ENCODE peak calls at places on chromosomes 13 and 19, in four cellular contexts. One of them, this sample, is unnamed.

GRCh38 chr13:28494537-28494860 is 429 bp downstream of the FLT1 start:
- DNase-seq in astrocyte: no peak
- DNase-seq in OCI-LY7: no peak
- DNase-seq in H1: no peak
- DNase-seq in this sample: no peak

GRCh38 chr13:72390909-72391308 is 336.5 kb downstream of the MZT1 start:
- DNase-seq in astrocyte: peak
- DNase-seq in OCI-LY7: no peak
- DNase-seq in H1: no peak
- DNase-seq in this sample: no peak

GRCh38 chr19:46786236-46787039 is 2.0 kb downstream of the SLC1A5 start:
- DNase-seq in astrocyte: peak
- DNase-seq in OCI-LY7: peak
- DNase-seq in H1: no peak
- DNase-seq in this sample: peak

GRCh38 chr19:1363599-1363998 is 20.1 kb upstream of the NDUFS7 start:
- DNase-seq in H1: no peak
- DNase-seq in OCI-LY7: no peak
- DNase-seq in astrocyte: no peak
- DNase-seq in this sample: no peak

GRCh38 chr19:51903192-51903591 is 1.6 kb downstream of the ZNF649 start:
- DNase-seq in H1: no peak
- DNase-seq in OCI-LY7: no peak
- DNase-seq in astrocyte: no peak
- DNase-seq in this sample: no peak

GRCh38 chr13:80338781-80339577 is 1.9 kb downstream of the SPRY2 start:
- DNase-seq in H1: no peak
- DNase-seq in astrocyte: peak
- DNase-seq in OCI-LY7: no peak
- DNase-seq in this sample: no peak

GRCh38 chr19:17775991-17776803 is 18.7 kb upstream of the B3GNT3 start:
- DNase-seq in OCI-LY7: no peak
- DNase-seq in H1: no peak
- DNase-seq in astrocyte: no peak
- DNase-seq in this sample: no peak

GRCh38 chr19:13029893-13030292 is 34.6 kb downstream of the NFIX start:
- DNase-seq in OCI-LY7: peak
- DNase-seq in astrocyte: no peak
- DNase-seq in H1: no peak
- DNase-seq in this sample: peak

GRCh38 chr13:77267362-77267761 is 59.5 kb downstream of the MYCBP2 start:
- DNase-seq in H1: no peak
- DNase-seq in astrocyte: no peak
- DNase-seq in OCI-LY7: no peak
- DNase-seq in this sample: no peak

GRCh38 chr19:5826531-5827341 is 12.8 kb downstream of the FUT6 start:
- DNase-seq in astrocyte: no peak
- DNase-seq in OCI-LY7: peak
- DNase-seq in H1: no peak
- DNase-seq in this sample: no peak

GRCh38 chr13:114090476-114090875 is 41.9 kb downstream of the RASA3 start:
- DNase-seq in OCI-LY7: no peak
- DNase-seq in H1: no peak
- DNase-seq in astrocyte: no peak
- DNase-seq in this sample: no peak

GRCh38 chr19:12790628-12791344 is 500 bp upstream of the JUNB start:
- DNase-seq in H1: no peak
- DNase-seq in astrocyte: no peak
- DNase-seq in OCI-LY7: peak
- DNase-seq in this sample: peak

GRCh38 chr19:4379383-4380253 is 20.7 kb downstream of the SH3GL1 start:
- DNase-seq in H1: no peak
- DNase-seq in astrocyte: peak
- DNase-seq in OCI-LY7: peak
- DNase-seq in this sample: peak

GRCh38 chr13:43356566-43356965 is 333.2 kb downstream of the DNAJC15 start:
- DNase-seq in OCI-LY7: no peak
- DNase-seq in H1: no peak
- DNase-seq in astrocyte: no peak
- DNase-seq in this sample: no peak

GRCh38 chr13:20387006-20387405 is 138.7 kb downstream of the CRYL1 start:
- DNase-seq in OCI-LY7: no peak
- DNase-seq in astrocyte: no peak
- DNase-seq in H1: no peak
- DNase-seq in this sample: no peak

GRCh38 chr13:99803141-99803540 is 168.4 kb downstream of the ZIC5 start:
- DNase-seq in astrocyte: no peak
- DNase-seq in H1: no peak
- DNase-seq in OCI-LY7: no peak
- DNase-seq in this sample: no peak

GRCh38 chr19:13033819-13034611 is 38.7 kb downstream of the NFIX start:
- DNase-seq in OCI-LY7: peak
- DNase-seq in astrocyte: peak
- DNase-seq in H1: no peak
- DNase-seq in this sample: peak

GRCh38 chr13:28754698-28755545 is 36.2 kb upstream of the SLC46A3 start:
- DNase-seq in OCI-LY7: peak
- DNase-seq in astrocyte: no peak
- DNase-seq in H1: no peak
- DNase-seq in this sample: no peak

GRCh38 chr13:42746846-42747245 is 34.5 kb upstream of the FAM216B start:
- DNase-seq in OCI-LY7: no peak
- DNase-seq in astrocyte: no peak
- DNase-seq in H1: no peak
- DNase-seq in this sample: no peak

GRCh38 chr13:98778749-98779148 is 26.3 kb upstream of the SLC15A1 start:
- DNase-seq in OCI-LY7: no peak
- DNase-seq in astrocyte: peak
- DNase-seq in H1: no peak
- DNase-seq in this sample: no peak

GRCh38 chr13:59780058-59780457 is 383.7 kb downstream of the DIAPH3 start:
- DNase-seq in astrocyte: no peak
- DNase-seq in H1: no peak
- DNase-seq in OCI-LY7: no peak
- DNase-seq in this sample: no peak

GRCh38 chr13:29847501-29847983 is 2.9 kb downstream of the UBL3 start:
- DNase-seq in OCI-LY7: no peak
- DNase-seq in H1: no peak
- DNase-seq in astrocyte: peak
- DNase-seq in this sample: no peak

GRCh38 chr13:108086678-108087077 is 128.7 kb downstream of the LIG4 start:
- DNase-seq in astrocyte: no peak
- DNase-seq in H1: no peak
- DNase-seq in OCI-LY7: no peak
- DNase-seq in this sample: peak

GRCh38 chr13:39037410-39037879 is 444 bp downstream of the PROSER1 start:
- DNase-seq in astrocyte: no peak
- DNase-seq in H1: no peak
- DNase-seq in OCI-LY7: no peak
- DNase-seq in this sample: no peak

DNA sequence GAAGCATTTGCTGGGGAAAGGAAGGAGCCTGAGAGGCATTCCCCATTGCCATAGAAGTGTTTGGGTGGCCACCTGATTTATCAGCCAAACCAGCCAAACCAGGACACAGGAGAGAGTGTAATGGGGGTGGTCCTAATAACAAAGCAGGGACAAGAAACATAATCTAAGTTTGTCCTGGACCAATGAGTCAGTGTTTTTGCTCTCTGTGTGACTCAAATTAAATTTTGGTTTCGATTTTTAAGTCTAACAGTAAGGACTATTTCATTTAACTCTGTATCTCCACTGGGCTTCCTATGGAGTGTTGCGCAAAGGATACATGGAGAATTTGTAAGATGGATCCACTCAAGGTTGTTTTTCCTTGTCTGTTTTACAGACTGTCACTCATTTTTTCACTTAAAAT is 19.5 kb upstream of the TRPC4 start:
- DNase-seq in astrocyte: no peak
- DNase-seq in H1: no peak
- DNase-seq in OCI-LY7: no peak
- DNase-seq in this sample: no peak
- H2AFZ ChIP-seq in astrocyte: no peak
- H2AFZ ChIP-seq in H1: no peak
- H2AFZ ChIP-seq in OCI-LY7: peak
- H2AFZ ChIP-seq in this sample: no peak

GRCh38 chr13:33745370-33746324 is 72.3 kb upstream of the RFC3 start:
- DNase-seq in H1: no peak
- DNase-seq in OCI-LY7: peak
- DNase-seq in astrocyte: no peak
- DNase-seq in this sample: peak
- H3K4me3 ChIP-seq in H1: no peak
- H3K4me3 ChIP-seq in OCI-LY7: peak
- H3K4me3 ChIP-seq in astrocyte: no peak
- H3K4me3 ChIP-seq in this sample: peak

GRCh38 chr13:102399791-102400618 is 1.8 kb downstream of the FGF14 start:
- DNase-seq in H1: no peak
- DNase-seq in OCI-LY7: no peak
- DNase-seq in astrocyte: no peak
- DNase-seq in this sample: no peak

GRCh38 chr13:102400619-102401125 is 1.2 kb downstream of the FGF14 start:
- DNase-seq in H1: no peak
- DNase-seq in OCI-LY7: no peak
- DNase-seq in astrocyte: no peak
- DNase-seq in this sample: no peak

GRCh38 chr13:102401755-102402154 is at the start of gene FGF14:
- DNase-seq in OCI-LY7: no peak
- DNase-seq in astrocyte: no peak
- DNase-seq in H1: no peak
- DNase-seq in this sample: no peak

GRCh38 chr13:102401305-102401704 is 543 bp downstream of the FGF14 start:
- DNase-seq in OCI-LY7: no peak
- DNase-seq in astrocyte: peak
- DNase-seq in H1: no peak
- DNase-seq in this sample: no peak

DNA sequence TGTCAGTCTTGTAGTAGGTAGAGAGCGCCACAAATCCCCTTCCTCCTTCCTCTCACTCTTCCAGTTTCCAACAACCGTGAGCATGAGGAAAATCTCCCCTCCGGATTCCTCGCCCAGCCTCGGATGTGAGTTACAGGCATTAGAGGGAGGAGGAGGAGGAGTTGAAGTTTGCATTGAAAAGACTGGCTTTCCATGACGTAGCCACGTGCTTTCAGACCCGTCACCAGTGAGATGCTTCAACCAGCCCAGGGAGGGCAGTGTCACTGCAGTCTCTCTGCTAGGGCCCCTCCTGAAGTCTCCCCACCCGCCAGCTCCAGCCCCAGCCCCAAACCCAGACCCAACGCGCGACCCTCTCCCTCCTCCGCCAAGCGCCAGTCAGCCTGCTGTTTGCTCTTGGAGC is 444 bp upstream of the FGF14 start:
- DNase-seq in H1: peak
- DNase-seq in OCI-LY7: no peak
- DNase-seq in astrocyte: peak
- DNase-seq in this sample: no peak
- H2AFZ ChIP-seq in H1: peak
- H2AFZ ChIP-seq in OCI-LY7: no peak
- H2AFZ ChIP-seq in astrocyte: peak
- H2AFZ ChIP-seq in this sample: no peak

DNA sequence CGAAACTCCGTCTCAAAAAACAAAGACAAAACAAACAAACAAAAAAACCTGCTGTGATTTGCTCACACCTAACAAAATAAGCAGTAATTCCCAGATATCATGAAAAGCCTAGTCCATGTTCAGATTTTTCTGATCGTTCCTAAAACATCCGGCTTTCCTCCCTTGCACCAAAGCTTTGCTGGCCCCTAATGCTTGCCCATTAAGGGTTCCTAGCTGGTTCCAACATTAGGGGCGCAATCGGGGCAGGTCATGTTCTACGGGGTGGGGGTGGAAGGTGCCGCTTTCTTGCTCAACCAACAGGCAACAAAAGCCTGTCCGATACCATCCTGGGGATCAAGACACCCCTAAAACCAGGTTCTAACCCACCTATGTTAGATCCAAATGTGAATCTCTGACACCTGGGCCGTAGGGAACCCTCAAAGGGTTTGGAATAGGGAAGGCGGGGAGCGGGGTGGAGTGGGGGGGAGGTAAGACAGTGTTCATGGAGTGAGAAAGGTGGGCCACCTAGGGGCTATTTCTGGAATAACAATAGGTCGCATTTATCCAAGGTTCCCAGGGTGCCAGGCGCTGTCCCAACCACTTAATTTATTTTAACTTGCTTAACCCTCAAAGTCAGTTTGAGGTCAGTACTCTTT is 25.3 kb upstream of the FXYD3 start:
- DNase-seq in H1: no peak
- DNase-seq in OCI-LY7: peak
- DNase-seq in astrocyte: peak
- DNase-seq in this sample: peak
- H3K4me3 ChIP-seq in H1: peak
- H3K4me3 ChIP-seq in OCI-LY7: peak
- H3K4me3 ChIP-seq in astrocyte: no peak
- H3K4me3 ChIP-seq in this sample: peak

GRCh38 chr19:48837081-48837524 is 812 bp upstream of the HSD17B14 start:
- DNase-seq in astrocyte: peak
- DNase-seq in H1: peak
- DNase-seq in OCI-LY7: peak
- DNase-seq in this sample: peak
- H2AFZ ChIP-seq in astrocyte: peak
- H2AFZ ChIP-seq in H1: no peak
- H2AFZ ChIP-seq in OCI-LY7: peak
- H2AFZ ChIP-seq in this sample: peak